ENCODE peak calls at places on chromosomes 2 and 18, in seven cellular contexts. One of them, this sample, is unnamed. For H3K4me1, the result is how much of the 10 kb centered on the place peaks cover.

GRCh38 chr2:127957240-127957639 is 70.6 kb downstream of the SAP130 start:
- DNase-seq in mesendoderm: no peak
- DNase-seq in H9: no peak
- DNase-seq in IMR-90: no peak
- DNase-seq in H1: no peak
- DNase-seq in mesenchymal stem cell: no peak
- DNase-seq in trophoblast cell: no peak
- DNase-seq in this sample: no peak

GRCh38 chr2:84879595-84880394 is 1.1 kb downstream of the TRABD2A start:
- DNase-seq in trophoblast cell: no peak
- DNase-seq in IMR-90: no peak
- DNase-seq in mesenchymal stem cell: peak
- DNase-seq in mesendoderm: no peak
- DNase-seq in H1: peak
- DNase-seq in H9: peak
- DNase-seq in this sample: no peak

GRCh38 chr2:241908686-241909420 is 39.3 kb downstream of the RTP5 start:
- DNase-seq in H1: peak
- DNase-seq in mesendoderm: no peak
- DNase-seq in trophoblast cell: no peak
- DNase-seq in H9: peak
- DNase-seq in IMR-90: no peak
- DNase-seq in mesenchymal stem cell: no peak
- DNase-seq in this sample: no peak

GRCh38 chr18:7980136-7980535 is 413.0 kb downstream of the PTPRM start:
- DNase-seq in H9: peak
- DNase-seq in IMR-90: no peak
- DNase-seq in H1: peak
- DNase-seq in mesenchymal stem cell: no peak
- DNase-seq in mesendoderm: peak
- DNase-seq in trophoblast cell: peak
- DNase-seq in this sample: no peak

GRCh38 chr18:62880034-62880433 is 164.7 kb downstream of the PHLPP1 start:
- DNase-seq in mesenchymal stem cell: no peak
- DNase-seq in H1: no peak
- DNase-seq in IMR-90: no peak
- DNase-seq in mesendoderm: no peak
- DNase-seq in H9: no peak
- DNase-seq in trophoblast cell: no peak
- DNase-seq in this sample: no peak

GRCh38 chr2:80363330-80363729 is 58.8 kb upstream of the LRRTM1 start:
- DNase-seq in IMR-90: no peak
- DNase-seq in mesenchymal stem cell: no peak
- DNase-seq in H9: no peak
- DNase-seq in mesendoderm: peak
- DNase-seq in H1: no peak
- DNase-seq in trophoblast cell: no peak
- DNase-seq in this sample: no peak

GRCh38 chr2:24724111-24724775 is 68.9 kb downstream of the PTRHD1 start:
- DNase-seq in mesendoderm: no peak
- DNase-seq in H1: no peak
- DNase-seq in H9: no peak
- DNase-seq in IMR-90: no peak
- DNase-seq in trophoblast cell: no peak
- DNase-seq in mesenchymal stem cell: no peak
- DNase-seq in this sample: no peak

GRCh38 chr18:8208716-8209115 is 400.5 kb upstream of the RAB12 start:
- DNase-seq in IMR-90: no peak
- DNase-seq in H1: no peak
- DNase-seq in mesenchymal stem cell: no peak
- DNase-seq in mesendoderm: peak
- DNase-seq in trophoblast cell: no peak
- DNase-seq in H9: peak
- DNase-seq in this sample: no peak

GRCh38 chr2:38716185-38716584 is 35.0 kb downstream of the SRSF7 start:
- DNase-seq in mesenchymal stem cell: peak
- DNase-seq in H1: no peak
- DNase-seq in H9: no peak
- DNase-seq in mesendoderm: no peak
- DNase-seq in IMR-90: peak
- DNase-seq in trophoblast cell: peak
- DNase-seq in this sample: no peak

GRCh38 chr18:32612651-32613050 is 142.0 kb upstream of the GAREM1 start:
- DNase-seq in trophoblast cell: no peak
- DNase-seq in mesendoderm: no peak
- DNase-seq in H9: no peak
- DNase-seq in H1: no peak
- DNase-seq in IMR-90: no peak
- DNase-seq in mesenchymal stem cell: no peak
- DNase-seq in this sample: no peak

GRCh38 chr2:118794546-118794945 is 52.9 kb downstream of the EN1 start:
- DNase-seq in IMR-90: no peak
- DNase-seq in mesendoderm: no peak
- DNase-seq in trophoblast cell: no peak
- DNase-seq in mesenchymal stem cell: no peak
- DNase-seq in H1: no peak
- DNase-seq in H9: no peak
- DNase-seq in this sample: no peak

GRCh38 chr2:98455494-98455976 is 10.9 kb downstream of the INPP4A start:
- DNase-seq in H9: no peak
- DNase-seq in mesendoderm: no peak
- DNase-seq in mesenchymal stem cell: peak
- DNase-seq in IMR-90: peak
- DNase-seq in trophoblast cell: peak
- DNase-seq in H1: peak
- DNase-seq in this sample: no peak

GRCh38 chr18:48600746-48601090 is 61.9 kb downstream of the CTIF start:
- DNase-seq in H1: no peak
- DNase-seq in mesenchymal stem cell: peak
- DNase-seq in mesendoderm: peak
- DNase-seq in trophoblast cell: peak
- DNase-seq in IMR-90: peak
- DNase-seq in H9: no peak
- DNase-seq in this sample: no peak

GRCh38 chr2:25483584-25484266 is 142.0 kb upstream of the DNMT3A start:
- DNase-seq in mesendoderm: no peak
- DNase-seq in IMR-90: no peak
- DNase-seq in mesenchymal stem cell: peak
- DNase-seq in H1: no peak
- DNase-seq in trophoblast cell: peak
- DNase-seq in H9: no peak
- DNase-seq in this sample: no peak

GRCh38 chr18:5524660-5525059 is 19.1 kb downstream of the EPB41L3 start:
- DNase-seq in mesenchymal stem cell: no peak
- DNase-seq in H9: no peak
- DNase-seq in trophoblast cell: no peak
- DNase-seq in H1: no peak
- DNase-seq in mesendoderm: no peak
- DNase-seq in IMR-90: no peak
- DNase-seq in this sample: no peak

GRCh38 chr2:158598856-158599517 is 142.2 kb downstream of the PKP4 start:
- DNase-seq in trophoblast cell: peak
- DNase-seq in mesendoderm: no peak
- DNase-seq in H9: no peak
- DNase-seq in mesenchymal stem cell: peak
- DNase-seq in IMR-90: peak
- DNase-seq in H1: no peak
- DNase-seq in this sample: no peak

GRCh38 chr2:142629193-142629592 is 248.3 kb upstream of the KYNU start:
- DNase-seq in H1: no peak
- DNase-seq in trophoblast cell: no peak
- DNase-seq in IMR-90: peak
- DNase-seq in H9: no peak
- DNase-seq in mesendoderm: no peak
- DNase-seq in mesenchymal stem cell: peak
- DNase-seq in this sample: no peak

GRCh38 chr2:205563646-205564045 is 118.7 kb upstream of the NRP2 start:
- DNase-seq in H9: peak
- DNase-seq in mesenchymal stem cell: no peak
- DNase-seq in IMR-90: no peak
- DNase-seq in H1: peak
- DNase-seq in mesendoderm: peak
- DNase-seq in trophoblast cell: peak
- DNase-seq in this sample: no peak

GRCh38 chr2:101290711-101291110 is 17.8 kb downstream of the RNF149 start:
- DNase-seq in mesendoderm: no peak
- DNase-seq in trophoblast cell: no peak
- DNase-seq in mesenchymal stem cell: no peak
- DNase-seq in IMR-90: no peak
- DNase-seq in H9: no peak
- DNase-seq in H1: no peak
- DNase-seq in this sample: no peak

GRCh38 chr2:43818761-43819160 is 19.9 kb downstream of the ABCG5 start:
- DNase-seq in mesendoderm: no peak
- DNase-seq in H9: no peak
- DNase-seq in IMR-90: peak
- DNase-seq in trophoblast cell: peak
- DNase-seq in mesenchymal stem cell: peak
- DNase-seq in H1: no peak
- DNase-seq in this sample: no peak

GRCh38 chr2:160205511-160205910 is 5.4 kb upstream of the ITGB6 start:
- DNase-seq in H1: no peak
- DNase-seq in IMR-90: peak
- DNase-seq in H9: no peak
- DNase-seq in mesendoderm: peak
- DNase-seq in trophoblast cell: peak
- DNase-seq in mesenchymal stem cell: peak
- DNase-seq in this sample: no peak

GRCh38 chr18:23811176-23811575 is 121.9 kb downstream of the LAMA3 start:
- DNase-seq in trophoblast cell: peak
- DNase-seq in H1: no peak
- DNase-seq in IMR-90: no peak
- DNase-seq in mesendoderm: no peak
- DNase-seq in mesenchymal stem cell: no peak
- DNase-seq in H9: no peak
- DNase-seq in this sample: no peak

GRCh38 chr18:23809411-23809810 is 120.2 kb downstream of the LAMA3 start:
- DNase-seq in mesendoderm: no peak
- DNase-seq in H1: no peak
- DNase-seq in mesenchymal stem cell: no peak
- DNase-seq in H9: no peak
- DNase-seq in trophoblast cell: no peak
- DNase-seq in IMR-90: no peak
- DNase-seq in this sample: no peak

GRCh38 chr18:23812566-23813440 is 123.5 kb downstream of the LAMA3 start:
- DNase-seq in mesenchymal stem cell: peak
- DNase-seq in IMR-90: peak
- DNase-seq in H9: no peak
- DNase-seq in H1: no peak
- DNase-seq in mesendoderm: peak
- DNase-seq in trophoblast cell: peak
- DNase-seq in this sample: peak

GRCh38 chr18:23805898-23806297 is 116.6 kb downstream of the LAMA3 start:
- DNase-seq in H9: no peak
- DNase-seq in mesenchymal stem cell: no peak
- DNase-seq in mesendoderm: no peak
- DNase-seq in H1: no peak
- DNase-seq in trophoblast cell: no peak
- DNase-seq in IMR-90: peak
- DNase-seq in this sample: no peak

DNA sequence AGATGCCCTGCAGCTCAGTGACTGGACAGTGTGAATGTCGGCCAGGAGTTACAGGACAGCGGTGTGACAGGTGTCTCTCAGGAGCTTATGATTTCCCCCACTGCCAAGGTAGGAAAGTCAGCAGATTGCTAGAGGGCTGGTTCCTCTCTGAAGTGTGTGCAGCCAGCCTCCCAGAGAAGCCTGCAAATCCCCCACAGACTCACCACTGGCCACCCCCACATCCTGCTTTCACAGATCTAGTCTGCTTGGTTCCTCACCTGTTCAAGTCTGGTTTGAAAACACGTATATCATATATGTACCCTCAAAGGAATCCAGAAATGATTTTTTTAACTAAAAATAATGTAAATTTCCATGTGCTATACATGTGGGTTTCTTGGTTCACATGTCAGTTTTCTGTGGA is 121.1 kb downstream of the LAMA3 start:
- DNase-seq in H1: no peak
- DNase-seq in IMR-90: no peak
- DNase-seq in mesenchymal stem cell: no peak
- DNase-seq in mesendoderm: no peak
- DNase-seq in trophoblast cell: no peak
- DNase-seq in H9: no peak
- DNase-seq in this sample: no peak
- H2BK5ac ChIP-seq in H1: no peak
- H2BK5ac ChIP-seq in IMR-90: no peak
- H2BK5ac ChIP-seq in mesenchymal stem cell: no peak
- H2BK5ac ChIP-seq in mesendoderm: no peak
- H2BK5ac ChIP-seq in trophoblast cell: no peak
- H2BK5ac ChIP-seq in H9: no peak
- H2BK5ac ChIP-seq in this sample: no peak

DNA sequence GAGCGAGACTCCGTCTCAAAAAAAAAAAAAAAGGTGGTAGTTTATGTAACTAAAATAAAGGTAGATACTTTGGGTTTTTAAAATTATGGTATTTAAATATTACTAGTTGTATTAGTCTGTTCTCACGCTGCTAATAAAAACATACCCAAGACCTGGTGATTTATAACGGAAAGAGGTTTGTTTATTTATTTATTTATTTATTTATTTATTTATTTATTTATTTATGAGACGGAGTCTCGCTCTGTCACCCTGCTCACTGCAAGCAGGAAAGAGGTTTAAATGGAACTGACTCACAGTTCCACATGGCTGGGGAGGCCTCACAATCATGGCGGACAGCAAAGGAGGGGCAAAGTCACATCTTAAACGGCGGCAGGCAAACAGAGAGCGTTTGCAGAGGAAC is 196.0 kb downstream of the CALCRL start:
- DNase-seq in IMR-90: no peak
- DNase-seq in H9: no peak
- DNase-seq in mesendoderm: no peak
- DNase-seq in mesenchymal stem cell: no peak
- DNase-seq in trophoblast cell: no peak
- DNase-seq in H1: no peak
- DNase-seq in this sample: no peak
- H3K4me1 ChIP-seq in IMR-90: under half
- H3K4me1 ChIP-seq in H9: under half
- H3K4me1 ChIP-seq in mesendoderm: under half
- H3K4me1 ChIP-seq in mesenchymal stem cell: under half
- H3K4me1 ChIP-seq in trophoblast cell: under half
- H3K4me1 ChIP-seq in H1: under half
- H3K4me1 ChIP-seq in this sample: under half

GRCh38 chr2:200809506-200810251 is 2.0 kb upstream of the BZW1 start:
- DNase-seq in H9: no peak
- DNase-seq in trophoblast cell: no peak
- DNase-seq in H1: no peak
- DNase-seq in mesendoderm: no peak
- DNase-seq in mesenchymal stem cell: peak
- DNase-seq in IMR-90: peak
- DNase-seq in this sample: no peak
- H3K23ac ChIP-seq in H9: no peak
- H3K23ac ChIP-seq in trophoblast cell: no peak
- H3K23ac ChIP-seq in H1: no peak
- H3K23ac ChIP-seq in mesendoderm: no peak
- H3K23ac ChIP-seq in mesenchymal stem cell: no peak
- H3K23ac ChIP-seq in IMR-90: peak
- H3K23ac ChIP-seq in this sample: no peak

DNA sequence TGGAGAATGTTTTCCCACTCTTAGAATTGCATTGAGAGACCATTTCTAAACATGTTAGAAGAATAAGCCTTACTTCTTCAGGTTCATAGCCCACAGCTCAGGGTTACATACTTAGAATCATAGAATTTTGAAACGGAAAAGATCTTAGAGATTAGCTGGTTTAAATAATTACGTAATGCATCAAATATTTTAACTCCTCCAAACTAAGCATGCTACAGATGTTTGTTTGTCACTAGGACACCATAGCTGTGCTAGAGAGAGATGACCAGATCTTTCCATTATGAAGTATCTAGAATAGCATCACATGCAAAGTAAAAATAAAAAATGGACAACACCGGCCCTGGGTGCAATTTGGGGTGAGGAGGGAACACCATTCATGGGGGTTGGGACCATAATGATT is 94.4 kb downstream of the EPHA4 start:
- DNase-seq in mesenchymal stem cell: peak
- DNase-seq in IMR-90: no peak
- DNase-seq in H9: no peak
- DNase-seq in H1: no peak
- DNase-seq in mesendoderm: peak
- DNase-seq in trophoblast cell: peak
- DNase-seq in this sample: no peak
- H2BK5ac ChIP-seq in mesenchymal stem cell: no peak
- H2BK5ac ChIP-seq in IMR-90: no peak
- H2BK5ac ChIP-seq in H9: no peak
- H2BK5ac ChIP-seq in H1: no peak
- H2BK5ac ChIP-seq in mesendoderm: peak
- H2BK5ac ChIP-seq in trophoblast cell: no peak
- H2BK5ac ChIP-seq in this sample: no peak